ENCODE peak calls at places on chromosomes 5 and 9, in seven cellular contexts. U is IMR-90, T is mesenchymal stem cell, Y is mesendoderm, B is neuronal stem cell, G is H9, N is H1. Q is an unnamed sample.
A peak's percentile ranks its signal among the peaks of the same experiment; 100 is the strongest.

GRCh38 chr9:136762915-136763648 is 1.2 kb downstream of the LCN15 start:
- DNase-seq in U (no peak), T (peak; percentile 31), Y (peak; percentile 95), B (peak; percentile 87), G (peak; percentile 96), N (peak; percentile 78), Q (no peak)

GRCh38 chr9:21549890-21550289 is 67.8 kb upstream of the IFNE start:
- DNase-seq in U (no peak), T (no peak), Y (no peak), B (no peak), G (no peak), N (no peak), Q (no peak)

GRCh38 chr5:113984928-113985327 is 376.9 kb upstream of the KCNN2 start:
- DNase-seq in U (no peak), T (no peak), Y (no peak), B (no peak), G (no peak), N (no peak), Q (no peak)

GRCh38 chr9:117887941-117888340 is 183.7 kb downstream of the TLR4 start:
- DNase-seq in U (no peak), T (no peak), Y (no peak), B (no peak), G (no peak), N (no peak), Q (no peak)

GRCh38 chr9:3528466-3528865 is 2.7 kb upstream of the RFX3 start:
- DNase-seq in U (no peak), T (no peak), Y (no peak), B (no peak), G (no peak), N (no peak), Q (no peak)

GRCh38 chr5:107769531-107769930 is 98.8 kb upstream of the EFNA5 start:
- DNase-seq in U (no peak), T (no peak), Y (no peak), B (no peak), G (no peak), N (no peak), Q (no peak)

GRCh38 chr5:133353741-133354140 is 258.6 kb downstream of the FSTL4 start:
- DNase-seq in U (no peak), T (no peak), Y (no peak), B (peak; percentile 51), G (no peak), N (no peak), Q (peak; percentile 23)

GRCh38 chr9:92180669-92181181 is 65.5 kb upstream of the SPTLC1 start:
- DNase-seq in U (peak; percentile 91), T (peak; percentile 96), Y (peak; percentile 82), B (no peak), G (no peak), N (no peak), Q (no peak)

GRCh38 chr9:103889989-103890388 is 204.1 kb upstream of the SMC2 start:
- DNase-seq in U (no peak), T (no peak), Y (no peak), B (no peak), G (no peak), N (no peak), Q (no peak)

GRCh38 chr5:111655169-111655924 is 101.6 kb downstream of the NREP start:
- DNase-seq in U (peak; percentile 70), T (peak; percentile 70), Y (no peak), B (no peak), G (no peak), N (no peak), Q (no peak)

GRCh38 chr5:132467292-132467984 is 23.1 kb downstream of the IRF1 start:
- DNase-seq in U (no peak), T (peak; percentile 24), Y (no peak), B (no peak), G (no peak), N (no peak), Q (no peak)

GRCh38 chr5:145574889-145575573 is 260.1 kb downstream of the PRELID2 start:
- DNase-seq in U (peak; percentile 17), T (no peak), Y (no peak), B (no peak), G (no peak), N (no peak), Q (no peak)

GRCh38 chr5:95422842-95423241 is 31.7 kb downstream of the FAM81B start:
- DNase-seq in U (no peak), T (no peak), Y (no peak), B (no peak), G (no peak), N (no peak), Q (no peak)

GRCh38 chr5:154472871-154473580 is 5.0 kb downstream of the HAND1 start:
- DNase-seq in U (no peak), T (no peak), Y (peak; percentile 71), B (peak; percentile 26), G (peak; percentile 52), N (no peak), Q (no peak)

GRCh38 chr5:103120607-103121200 is 603 bp downstream of the PPIP5K2 start:
- DNase-seq in U (peak; percentile 6), T (peak; percentile 38), Y (peak; percentile 33), B (no peak), G (peak; percentile 31), N (no peak), Q (no peak)

GRCh38 chr5:72171667-72172066 is 64.4 kb downstream of the MAP1B start:
- DNase-seq in U (no peak), T (no peak), Y (no peak), B (no peak), G (no peak), N (no peak), Q (no peak)

GRCh38 chr9:7570107-7570720 is 229.4 kb downstream of the DMAC1 start:
- DNase-seq in U (peak; percentile 33), T (peak; percentile 49), Y (peak; percentile 74), B (peak; percentile 51), G (peak; percentile 65), N (no peak), Q (peak; percentile 78)

GRCh38 chr5:173271371-173271770 is 36.4 kb upstream of the NKX2-5 start:
- DNase-seq in U (no peak), T (no peak), Y (no peak), B (no peak), G (no peak), N (no peak), Q (no peak)

GRCh38 chr9:121484659-121485446 is 14.8 kb downstream of the GGTA1 start:
- DNase-seq in U (no peak), T (no peak), Y (no peak), B (no peak), G (no peak), N (no peak), Q (no peak)

GRCh38 chr9:37946971-37947370 is 43.0 kb upstream of the SLC25A51 start:
- DNase-seq in U (no peak), T (no peak), Y (no peak), B (no peak), G (no peak), N (no peak), Q (peak; percentile 61)

GRCh38 chr9:37948417-37948980 is 44.6 kb upstream of the SLC25A51 start:
- DNase-seq in U (no peak), T (no peak), Y (no peak), B (no peak), G (no peak), N (no peak), Q (no peak)

GRCh38 chr9:37946041-37946440 is 42.1 kb upstream of the SLC25A51 start:
- DNase-seq in U (no peak), T (no peak), Y (no peak), B (no peak), G (no peak), N (no peak), Q (no peak)

GRCh38 chr9:37947987-37948386 is 44.1 kb upstream of the SLC25A51 start:
- DNase-seq in U (no peak), T (no peak), Y (no peak), B (no peak), G (no peak), N (no peak), Q (no peak)

DNA sequence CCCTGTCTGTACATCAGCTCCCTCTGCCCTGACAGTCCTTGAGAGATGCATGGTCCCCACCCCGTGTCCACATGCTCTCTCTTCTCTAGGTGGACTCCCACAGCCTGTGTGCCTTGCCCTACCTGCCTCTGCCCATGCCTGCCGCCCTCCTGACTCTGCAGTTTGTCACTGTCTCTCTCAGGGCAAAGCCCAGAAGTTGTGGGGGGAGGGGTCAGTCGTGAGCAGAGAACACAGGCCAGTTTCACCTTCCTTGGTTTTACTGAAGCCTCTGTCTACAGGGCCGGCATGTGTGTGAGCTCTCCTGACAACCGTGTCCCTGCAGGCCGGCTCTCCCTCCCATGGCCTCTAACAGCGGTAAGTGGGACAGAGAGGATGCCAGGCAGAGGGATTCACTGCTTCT is 43.5 kb upstream of the SLC25A51 start:
- DNase-seq in U (no peak), T (no peak), Y (no peak), B (no peak), G (no peak), N (no peak), Q (no peak)
- H3K18ac ChIP-seq in U (no peak overlapping the region), T (no peak overlapping the region), Y (no peak overlapping the region), B (no peak overlapping the region), G (no peak overlapping the region), N (no peak overlapping the region), Q (peak overlapping the region; percentile 58)

GRCh38 chr5:38201158-38201557 is 57.2 kb upstream of the EGFLAM start:
- DNase-seq in U (no peak), T (no peak), Y (no peak), B (no peak), G (no peak), N (no peak), Q (no peak)
- H2AK5ac ChIP-seq in U (no peak overlapping the region), T (no peak overlapping the region), Y (no peak overlapping the region), B (no peak overlapping the region), G (no peak overlapping the region), N (no peak overlapping the region), Q (no peak overlapping the region)

DNA sequence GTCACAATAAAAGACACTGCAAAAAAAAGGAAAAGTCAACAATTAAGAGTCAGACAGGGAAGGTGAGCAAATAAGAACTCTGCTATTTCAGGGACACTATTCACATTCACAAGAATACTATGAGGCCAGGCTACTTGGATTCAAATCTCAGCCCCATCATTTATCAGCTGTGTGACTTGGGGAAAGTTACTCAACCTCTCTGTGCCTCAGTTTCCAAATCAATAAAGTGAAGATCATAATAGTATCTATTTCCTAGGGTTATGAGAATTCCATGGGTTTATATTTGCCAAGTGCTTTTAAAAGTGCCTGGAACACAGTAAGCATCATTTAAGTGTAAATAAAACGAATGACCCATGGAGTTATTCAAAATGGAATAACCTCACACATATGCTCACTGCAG is 56.4 kb downstream of the ALDH7A1 start:
- DNase-seq in U (no peak), T (no peak), Y (no peak), B (no peak), G (no peak), N (no peak), Q (no peak)
- H3K9ac ChIP-seq in U (no peak overlapping the region), T (peak overlapping the region; percentile 80), Y (no peak overlapping the region), B (no peak overlapping the region), G (no peak overlapping the region), N (no peak overlapping the region), Q (no peak overlapping the region)

DNA sequence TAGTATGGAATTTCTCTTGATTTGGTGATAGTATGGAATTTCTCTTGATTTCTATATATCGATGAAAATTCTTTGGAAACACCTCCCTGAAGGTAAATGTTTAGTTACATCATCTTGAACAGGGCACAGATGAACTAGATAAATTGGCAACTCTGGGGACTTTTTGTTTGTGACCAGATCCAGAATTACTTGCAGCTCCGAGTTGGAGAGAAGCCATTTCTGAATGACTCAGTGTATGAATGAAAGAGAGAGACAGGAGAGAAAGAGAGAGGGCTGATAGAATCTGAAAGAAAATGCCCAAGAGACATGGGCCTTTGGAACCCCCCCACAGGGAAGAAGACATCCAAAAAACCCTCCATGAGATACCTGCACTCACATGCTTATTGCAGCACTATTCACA is 14.1 kb downstream of the TNFSF15 start:
- DNase-seq in U (no peak), T (no peak), Y (no peak), B (no peak), G (no peak), N (no peak), Q (no peak)
- H3K18ac ChIP-seq in U (no peak overlapping the region), T (no peak overlapping the region), Y (no peak overlapping the region), B (no peak overlapping the region), G (no peak overlapping the region), N (no peak overlapping the region), Q (no peak overlapping the region)